ENCODE peak calls at places on chromosomes 4 and X, in six cellular contexts. One of them, this sample, is unnamed.

GRCh38 chr4:53012738-53013137 is 150.6 kb downstream of the RASL11B start:
- DNase-seq in pons: no peak
- DNase-seq in kidney: no peak
- DNase-seq in aorta: no peak
- DNase-seq in CD4-positive, alpha-beta memory T cell: peak
- DNase-seq in activated CD4-positive, alpha-beta T cell treated with anti-CD3 and anti-CD28 coated beads, Interleukin-2, amount 50 U/mL, for 4 hours: no peak
- DNase-seq in this sample: no peak

GRCh38 chr4:7348946-7349900 is 85.5 kb downstream of the PSAPL1 start:
- DNase-seq in pons: no peak
- DNase-seq in kidney: no peak
- DNase-seq in aorta: no peak
- DNase-seq in CD4-positive, alpha-beta memory T cell: no peak
- DNase-seq in activated CD4-positive, alpha-beta T cell treated with anti-CD3 and anti-CD28 coated beads, Interleukin-2, amount 50 U/mL, for 4 hours: no peak
- DNase-seq in this sample: no peak

GRCh38 chr4:3303840-3304715 is 11.3 kb downstream of the RGS12 start:
- DNase-seq in pons: no peak
- DNase-seq in kidney: peak
- DNase-seq in aorta: peak
- DNase-seq in CD4-positive, alpha-beta memory T cell: no peak
- DNase-seq in activated CD4-positive, alpha-beta T cell treated with anti-CD3 and anti-CD28 coated beads, Interleukin-2, amount 50 U/mL, for 4 hours: no peak
- DNase-seq in this sample: no peak

GRCh38 chrX:15505104-15505503 is 4.5 kb downstream of the BMX start:
- DNase-seq in pons: no peak
- DNase-seq in kidney: no peak
- DNase-seq in aorta: no peak
- DNase-seq in CD4-positive, alpha-beta memory T cell: no peak
- DNase-seq in activated CD4-positive, alpha-beta T cell treated with anti-CD3 and anti-CD28 coated beads, Interleukin-2, amount 50 U/mL, for 4 hours: no peak
- DNase-seq in this sample: no peak

GRCh38 chrX:12162420-12162819 is 24.1 kb downstream of the FRMPD4 start:
- DNase-seq in pons: no peak
- DNase-seq in kidney: no peak
- DNase-seq in aorta: no peak
- DNase-seq in CD4-positive, alpha-beta memory T cell: no peak
- DNase-seq in activated CD4-positive, alpha-beta T cell treated with anti-CD3 and anti-CD28 coated beads, Interleukin-2, amount 50 U/mL, for 4 hours: no peak
- DNase-seq in this sample: no peak

GRCh38 chrX:17826609-17827496 is 34.2 kb downstream of the RAI2 start:
- DNase-seq in pons: no peak
- DNase-seq in kidney: no peak
- DNase-seq in aorta: no peak
- DNase-seq in CD4-positive, alpha-beta memory T cell: no peak
- DNase-seq in activated CD4-positive, alpha-beta T cell treated with anti-CD3 and anti-CD28 coated beads, Interleukin-2, amount 50 U/mL, for 4 hours: no peak
- DNase-seq in this sample: no peak

GRCh38 chr4:144648042-144648441 is 2.1 kb downstream of the HHIP start:
- DNase-seq in pons: peak
- DNase-seq in kidney: no peak
- DNase-seq in aorta: no peak
- DNase-seq in CD4-positive, alpha-beta memory T cell: no peak
- DNase-seq in activated CD4-positive, alpha-beta T cell treated with anti-CD3 and anti-CD28 coated beads, Interleukin-2, amount 50 U/mL, for 4 hours: no peak
- DNase-seq in this sample: no peak

GRCh38 chrX:153599192-153600031 is 473 bp upstream of the CCNQ start:
- DNase-seq in pons: peak
- DNase-seq in kidney: peak
- DNase-seq in aorta: peak
- DNase-seq in CD4-positive, alpha-beta memory T cell: peak
- DNase-seq in activated CD4-positive, alpha-beta T cell treated with anti-CD3 and anti-CD28 coated beads, Interleukin-2, amount 50 U/mL, for 4 hours: peak
- DNase-seq in this sample: peak

GRCh38 chr4:55173580-55173979 is 48.2 kb upstream of the KDR start:
- DNase-seq in pons: no peak
- DNase-seq in kidney: no peak
- DNase-seq in aorta: no peak
- DNase-seq in CD4-positive, alpha-beta memory T cell: no peak
- DNase-seq in activated CD4-positive, alpha-beta T cell treated with anti-CD3 and anti-CD28 coated beads, Interleukin-2, amount 50 U/mL, for 4 hours: no peak
- DNase-seq in this sample: no peak

GRCh38 chrX:13937370-13938052 is 92.2 kb downstream of the GEMIN8 start:
- DNase-seq in pons: peak
- DNase-seq in kidney: no peak
- DNase-seq in aorta: no peak
- DNase-seq in CD4-positive, alpha-beta memory T cell: no peak
- DNase-seq in activated CD4-positive, alpha-beta T cell treated with anti-CD3 and anti-CD28 coated beads, Interleukin-2, amount 50 U/mL, for 4 hours: no peak
- DNase-seq in this sample: no peak

GRCh38 chrX:152601848-152602616 is 35.7 kb upstream of the GABRQ start:
- DNase-seq in pons: no peak
- DNase-seq in kidney: no peak
- DNase-seq in aorta: no peak
- DNase-seq in CD4-positive, alpha-beta memory T cell: no peak
- DNase-seq in activated CD4-positive, alpha-beta T cell treated with anti-CD3 and anti-CD28 coated beads, Interleukin-2, amount 50 U/mL, for 4 hours: no peak
- DNase-seq in this sample: no peak

GRCh38 chr4:169810325-169811323 is 52.9 kb upstream of the HPF1 start:
- DNase-seq in pons: peak
- DNase-seq in kidney: no peak
- DNase-seq in aorta: no peak
- DNase-seq in CD4-positive, alpha-beta memory T cell: peak
- DNase-seq in activated CD4-positive, alpha-beta T cell treated with anti-CD3 and anti-CD28 coated beads, Interleukin-2, amount 50 U/mL, for 4 hours: no peak
- DNase-seq in this sample: peak

GRCh38 chrX:123338240-123338639 is 154.2 kb downstream of the GRIA3 start:
- DNase-seq in pons: no peak
- DNase-seq in kidney: no peak
- DNase-seq in aorta: no peak
- DNase-seq in CD4-positive, alpha-beta memory T cell: no peak
- DNase-seq in activated CD4-positive, alpha-beta T cell treated with anti-CD3 and anti-CD28 coated beads, Interleukin-2, amount 50 U/mL, for 4 hours: no peak
- DNase-seq in this sample: no peak

GRCh38 chr4:158782539-158783360 is 13.9 kb downstream of the FNIP2 start:
- DNase-seq in pons: no peak
- DNase-seq in kidney: no peak
- DNase-seq in aorta: no peak
- DNase-seq in CD4-positive, alpha-beta memory T cell: no peak
- DNase-seq in activated CD4-positive, alpha-beta T cell treated with anti-CD3 and anti-CD28 coated beads, Interleukin-2, amount 50 U/mL, for 4 hours: no peak
- DNase-seq in this sample: no peak

GRCh38 chrX:115968436-115969252 is 201.9 kb upstream of the AGTR2 start:
- DNase-seq in pons: peak
- DNase-seq in kidney: peak
- DNase-seq in aorta: peak
- DNase-seq in CD4-positive, alpha-beta memory T cell: no peak
- DNase-seq in activated CD4-positive, alpha-beta T cell treated with anti-CD3 and anti-CD28 coated beads, Interleukin-2, amount 50 U/mL, for 4 hours: no peak
- DNase-seq in this sample: no peak

GRCh38 chrX:30949554-30949953 is 60.5 kb upstream of the TAB3 start:
- DNase-seq in pons: no peak
- DNase-seq in kidney: no peak
- DNase-seq in aorta: no peak
- DNase-seq in CD4-positive, alpha-beta memory T cell: no peak
- DNase-seq in activated CD4-positive, alpha-beta T cell treated with anti-CD3 and anti-CD28 coated beads, Interleukin-2, amount 50 U/mL, for 4 hours: no peak
- DNase-seq in this sample: no peak

GRCh38 chr4:183335369-183335940 is 13.2 kb upstream of the CLDN24 start:
- DNase-seq in pons: no peak
- DNase-seq in kidney: peak
- DNase-seq in aorta: no peak
- DNase-seq in CD4-positive, alpha-beta memory T cell: no peak
- DNase-seq in activated CD4-positive, alpha-beta T cell treated with anti-CD3 and anti-CD28 coated beads, Interleukin-2, amount 50 U/mL, for 4 hours: no peak
- DNase-seq in this sample: no peak

GRCh38 chr4:17066972-17067371 is 168.5 kb upstream of the LDB2 start:
- DNase-seq in pons: no peak
- DNase-seq in kidney: no peak
- DNase-seq in aorta: peak
- DNase-seq in CD4-positive, alpha-beta memory T cell: no peak
- DNase-seq in activated CD4-positive, alpha-beta T cell treated with anti-CD3 and anti-CD28 coated beads, Interleukin-2, amount 50 U/mL, for 4 hours: no peak
- DNase-seq in this sample: no peak

GRCh38 chr4:139300431-139301142 is 718 bp upstream of the NAA15 start:
- DNase-seq in pons: peak
- DNase-seq in kidney: no peak
- DNase-seq in aorta: no peak
- DNase-seq in CD4-positive, alpha-beta memory T cell: no peak
- DNase-seq in activated CD4-positive, alpha-beta T cell treated with anti-CD3 and anti-CD28 coated beads, Interleukin-2, amount 50 U/mL, for 4 hours: peak
- DNase-seq in this sample: no peak

GRCh38 chr4:94290245-94290644 is 52.4 kb downstream of the HPGDS start:
- DNase-seq in pons: no peak
- DNase-seq in kidney: no peak
- DNase-seq in aorta: no peak
- DNase-seq in CD4-positive, alpha-beta memory T cell: no peak
- DNase-seq in activated CD4-positive, alpha-beta T cell treated with anti-CD3 and anti-CD28 coated beads, Interleukin-2, amount 50 U/mL, for 4 hours: no peak
- DNase-seq in this sample: no peak

GRCh38 chr4:10091531-10092181 is 24.9 kb downstream of the WDR1 start:
- DNase-seq in pons: no peak
- DNase-seq in kidney: peak
- DNase-seq in aorta: peak
- DNase-seq in CD4-positive, alpha-beta memory T cell: no peak
- DNase-seq in activated CD4-positive, alpha-beta T cell treated with anti-CD3 and anti-CD28 coated beads, Interleukin-2, amount 50 U/mL, for 4 hours: no peak
- DNase-seq in this sample: no peak

GRCh38 chrX:82748901-82749505 is 759.1 kb upstream of the POU3F4 start:
- DNase-seq in pons: no peak
- DNase-seq in kidney: no peak
- DNase-seq in aorta: no peak
- DNase-seq in CD4-positive, alpha-beta memory T cell: no peak
- DNase-seq in activated CD4-positive, alpha-beta T cell treated with anti-CD3 and anti-CD28 coated beads, Interleukin-2, amount 50 U/mL, for 4 hours: no peak
- DNase-seq in this sample: no peak

GRCh38 chr4:87498446-87498900 is 30.7 kb downstream of the SPARCL1 start:
- DNase-seq in pons: no peak
- DNase-seq in kidney: no peak
- DNase-seq in aorta: no peak
- DNase-seq in CD4-positive, alpha-beta memory T cell: no peak
- DNase-seq in activated CD4-positive, alpha-beta T cell treated with anti-CD3 and anti-CD28 coated beads, Interleukin-2, amount 50 U/mL, for 4 hours: no peak
- DNase-seq in this sample: no peak

GRCh38 chr4:98573791-98574190 is 84.6 kb downstream of the TSPAN5 start:
- DNase-seq in pons: no peak
- DNase-seq in kidney: no peak
- DNase-seq in aorta: no peak
- DNase-seq in CD4-positive, alpha-beta memory T cell: no peak
- DNase-seq in activated CD4-positive, alpha-beta T cell treated with anti-CD3 and anti-CD28 coated beads, Interleukin-2, amount 50 U/mL, for 4 hours: no peak
- DNase-seq in this sample: no peak

GRCh38 chrX:119147486-119147885 is 19.9 kb upstream of the KIAA1210 start:
- DNase-seq in pons: no peak
- DNase-seq in kidney: no peak
- DNase-seq in aorta: no peak
- DNase-seq in CD4-positive, alpha-beta memory T cell: no peak
- DNase-seq in activated CD4-positive, alpha-beta T cell treated with anti-CD3 and anti-CD28 coated beads, Interleukin-2, amount 50 U/mL, for 4 hours: no peak
- DNase-seq in this sample: no peak

GRCh38 chr4:118727360-118727759 is 42.2 kb downstream of the METTL14 start:
- DNase-seq in pons: no peak
- DNase-seq in kidney: no peak
- DNase-seq in aorta: no peak
- DNase-seq in CD4-positive, alpha-beta memory T cell: no peak
- DNase-seq in activated CD4-positive, alpha-beta T cell treated with anti-CD3 and anti-CD28 coated beads, Interleukin-2, amount 50 U/mL, for 4 hours: no peak
- DNase-seq in this sample: no peak

GRCh38 chr4:8724436-8725070 is 132.0 kb downstream of the CPZ start:
- DNase-seq in pons: no peak
- DNase-seq in kidney: peak
- DNase-seq in aorta: peak
- DNase-seq in CD4-positive, alpha-beta memory T cell: no peak
- DNase-seq in activated CD4-positive, alpha-beta T cell treated with anti-CD3 and anti-CD28 coated beads, Interleukin-2, amount 50 U/mL, for 4 hours: no peak
- DNase-seq in this sample: no peak

GRCh38 chr4:16952462-16952871 is 54.0 kb upstream of the LDB2 start:
- DNase-seq in pons: no peak
- DNase-seq in kidney: no peak
- DNase-seq in aorta: no peak
- DNase-seq in CD4-positive, alpha-beta memory T cell: no peak
- DNase-seq in activated CD4-positive, alpha-beta T cell treated with anti-CD3 and anti-CD28 coated beads, Interleukin-2, amount 50 U/mL, for 4 hours: no peak
- DNase-seq in this sample: no peak

GRCh38 chr4:103754844-103755243 is 35.1 kb upstream of the TACR3 start:
- DNase-seq in pons: no peak
- DNase-seq in kidney: no peak
- DNase-seq in aorta: no peak
- DNase-seq in CD4-positive, alpha-beta memory T cell: no peak
- DNase-seq in activated CD4-positive, alpha-beta T cell treated with anti-CD3 and anti-CD28 coated beads, Interleukin-2, amount 50 U/mL, for 4 hours: no peak
- DNase-seq in this sample: no peak

GRCh38 chrX:79524642-79525041 is 157.5 kb upstream of the ITM2A start:
- DNase-seq in pons: no peak
- DNase-seq in kidney: no peak
- DNase-seq in aorta: no peak
- DNase-seq in CD4-positive, alpha-beta memory T cell: no peak
- DNase-seq in activated CD4-positive, alpha-beta T cell treated with anti-CD3 and anti-CD28 coated beads, Interleukin-2, amount 50 U/mL, for 4 hours: no peak
- DNase-seq in this sample: no peak

GRCh38 chr4:3709846-3710441 is 56.2 kb upstream of the ADRA2C start:
- DNase-seq in pons: no peak
- DNase-seq in kidney: peak
- DNase-seq in aorta: no peak
- DNase-seq in CD4-positive, alpha-beta memory T cell: no peak
- DNase-seq in activated CD4-positive, alpha-beta T cell treated with anti-CD3 and anti-CD28 coated beads, Interleukin-2, amount 50 U/mL, for 4 hours: no peak
- DNase-seq in this sample: no peak

GRCh38 chrX:155263854-155264628 is at the start of gene RAB39B:
- DNase-seq in pons: peak
- DNase-seq in kidney: peak
- DNase-seq in aorta: peak
- DNase-seq in CD4-positive, alpha-beta memory T cell: peak
- DNase-seq in activated CD4-positive, alpha-beta T cell treated with anti-CD3 and anti-CD28 coated beads, Interleukin-2, amount 50 U/mL, for 4 hours: peak
- DNase-seq in this sample: peak

GRCh38 chr4:38618510-38618909 is 45.5 kb upstream of the KLF3 start:
- DNase-seq in pons: no peak
- DNase-seq in kidney: no peak
- DNase-seq in aorta: no peak
- DNase-seq in CD4-positive, alpha-beta memory T cell: no peak
- DNase-seq in activated CD4-positive, alpha-beta T cell treated with anti-CD3 and anti-CD28 coated beads, Interleukin-2, amount 50 U/mL, for 4 hours: no peak
- DNase-seq in this sample: no peak